ENCODE peak calls at places on chromosomes 13 and 19, in ten cellular contexts. Q is GM12878, O is endothelial cell of umbilical vein, Y is WTC11, X is HCT116, W is A549, P is H1, L is K562, S is SK-N-SH, Z is HepG2. B is an unnamed sample.

GRCh38 chr19:5623397-5624153 is 692 bp downstream of the SAFB start:
- DNase-seq in L (no peak), X (no peak), P (no peak), O (peak), W (no peak), Y (no peak), S (peak), Q (no peak), Z (no peak), B (peak)

GRCh38 chr19:406121-406711 is 2.7 kb downstream of the C2CD4C start:
- DNase-seq in L (no peak), S (no peak), Q (no peak), X (no peak), W (no peak), Y (no peak), Z (no peak), P (no peak), O (no peak), B (no peak)

GRCh38 chr19:31144069-31144468 is 205.2 kb downstream of the TSHZ3 start:
- DNase-seq in X (no peak), Z (no peak), P (no peak), L (no peak), S (no peak), O (no peak), W (no peak), Q (no peak), Y (no peak), B (no peak)

GRCh38 chr13:99464441-99464949 is 36.8 kb upstream of the TM9SF2 start:
- DNase-seq in P (no peak), Z (no peak), S (no peak), W (no peak), O (no peak), Y (no peak), L (no peak), X (no peak), Q (no peak), B (no peak)

GRCh38 chr19:5961969-5962945 is 15.7 kb downstream of the RANBP3 start:
- DNase-seq in Q (no peak), W (no peak), Y (no peak), P (no peak), S (no peak), X (no peak), O (peak), L (no peak), Z (peak), B (peak)

GRCh38 chr19:46515879-46516350 is 20.2 kb upstream of the PNMA8B start:
- DNase-seq in S (peak), O (peak), L (peak), Z (peak), X (no peak), W (peak), Y (no peak), P (no peak), Q (no peak), B (peak)

GRCh38 chr19:7395360-7395781 is 46.6 kb downstream of the ARHGEF18 start:
- DNase-seq in S (peak), W (no peak), P (no peak), Y (no peak), Z (no peak), O (peak), X (no peak), Q (no peak), L (no peak), B (no peak)

GRCh38 chr19:3687774-3688706 is 12.2 kb downstream of the PIP5K1C start:
- DNase-seq in O (no peak), S (no peak), Y (peak), X (no peak), Q (no peak), P (no peak), W (no peak), Z (peak), L (no peak), B (no peak)

GRCh38 chr13:59829690-59830089 is 334.0 kb downstream of the DIAPH3 start:
- DNase-seq in Z (no peak), Y (no peak), W (no peak), X (no peak), L (no peak), Q (no peak), O (no peak), S (no peak), P (no peak), B (no peak)

GRCh38 chr13:27007166-27007565 is 164.4 kb downstream of the USP12 start:
- DNase-seq in O (no peak), Z (no peak), L (no peak), P (no peak), Y (no peak), W (no peak), X (no peak), Q (no peak), S (no peak), B (no peak)

GRCh38 chr19:39971380-39971841 is 446 bp downstream of the PSMC4 start:
- DNase-seq in Z (no peak), W (no peak), P (no peak), S (no peak), X (no peak), L (peak), Q (no peak), Y (peak), O (peak), B (no peak)

GRCh38 chr13:81051873-81052272 is 710.9 kb upstream of the SPRY2 start:
- DNase-seq in Q (no peak), O (peak), Y (no peak), X (no peak), Z (no peak), P (no peak), S (peak), W (no peak), L (no peak), B (no peak)

GRCh38 chr19:10681658-10682057 is 19.6 kb upstream of the QTRT1 start:
- DNase-seq in O (no peak), L (no peak), Y (no peak), Q (no peak), X (no peak), S (no peak), P (no peak), W (no peak), Z (no peak), B (peak)

GRCh38 chr19:50724522-50725217 is 1.5 kb downstream of the CLEC11A start:
- DNase-seq in X (peak), O (peak), Q (peak), L (peak), W (peak), Z (peak), P (peak), S (peak), Y (peak), B (peak)

GRCh38 chr13:34748078-34748477 is 194.0 kb upstream of the NBEA start:
- DNase-seq in Z (no peak), P (no peak), W (no peak), Q (no peak), O (peak), Y (no peak), X (no peak), S (no peak), L (no peak), B (peak)

GRCh38 chr13:86792153-86792651 is 879.0 kb upstream of the SLITRK5 start:
- DNase-seq in X (no peak), P (no peak), Y (peak), L (no peak), Z (no peak), S (peak), W (no peak), O (no peak), Q (no peak), B (no peak)

GRCh38 chr19:56295531-56296455 is 18.8 kb downstream of the ZSCAN5A start:
- DNase-seq in P (no peak), S (no peak), W (no peak), Y (no peak), Q (no peak), Z (no peak), O (no peak), L (no peak), X (no peak), B (no peak)

GRCh38 chr13:30719521-30719914 is 15.8 kb upstream of the ALOX5AP start:
- DNase-seq in P (no peak), L (no peak), Y (no peak), O (no peak), W (no peak), Q (no peak), X (no peak), Z (no peak), S (no peak), B (no peak)

GRCh38 chr13:39269004-39269403 is 230.7 kb downstream of the NHLRC3 start:
- DNase-seq in Q (no peak), Y (no peak), L (no peak), P (no peak), O (no peak), S (no peak), W (no peak), X (no peak), Z (no peak), B (no peak)

GRCh38 chr13:73598021-73598712 is 536.0 kb downstream of the KLF12 start:
- DNase-seq in S (no peak), X (no peak), Z (no peak), Y (no peak), W (peak), P (no peak), Q (no peak), L (no peak), O (no peak), B (no peak)

GRCh38 chr19:3975637-3976087 is 4.8 kb upstream of the DAPK3 start:
- DNase-seq in S (no peak), Z (no peak), W (no peak), X (no peak), Y (no peak), Q (no peak), O (no peak), P (no peak), L (no peak), B (peak)

GRCh38 chr19:31118292-31118925 is 230.8 kb downstream of the TSHZ3 start:
- DNase-seq in O (no peak), S (no peak), L (no peak), Y (no peak), P (no peak), Q (no peak), X (no peak), W (no peak), Z (no peak), B (no peak)

GRCh38 chr13:98892821-98893220 is 85.0 kb downstream of the DOCK9 start:
- DNase-seq in Z (no peak), Y (no peak), P (no peak), L (no peak), Q (no peak), W (no peak), O (peak), X (no peak), S (no peak), B (peak)

GRCh38 chr13:85383291-85383690 is 415.9 kb downstream of the SLITRK6 start:
- DNase-seq in W (no peak), Y (no peak), O (no peak), Q (no peak), Z (no peak), X (no peak), L (no peak), P (no peak), S (no peak), B (no peak)

GRCh38 chr13:85381082-85381481 is 418.1 kb downstream of the SLITRK6 start:
- DNase-seq in O (no peak), L (no peak), P (no peak), Y (no peak), Q (no peak), S (no peak), X (no peak), Z (no peak), W (no peak), B (no peak)

DNA sequence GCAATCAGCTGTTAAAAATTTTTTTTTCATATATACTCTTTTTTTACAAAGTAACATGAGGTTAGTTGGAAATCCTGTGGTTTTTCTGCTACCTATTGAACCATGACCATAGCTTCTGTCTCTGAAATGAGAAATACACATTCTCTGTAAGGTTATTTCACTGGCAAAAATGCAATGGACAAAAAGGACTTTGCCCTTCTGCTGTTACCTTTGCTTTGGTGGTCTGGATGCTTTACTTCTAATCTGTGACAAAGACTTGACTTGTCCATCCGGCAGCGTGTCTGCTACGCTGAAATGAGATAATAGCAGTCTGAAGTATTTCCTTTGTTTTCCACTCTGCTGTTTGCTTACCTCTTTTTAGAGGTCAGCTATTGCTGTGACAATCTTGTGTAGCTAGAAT is 412.8 kb downstream of the SLITRK6 start:
- DNase-seq in Y (no peak), O (no peak), Q (no peak), X (no peak), L (no peak), Z (peak), P (no peak), W (peak), S (peak), B (no peak)
- TF ChIP-seq MAX in Y (no peak), O (no peak), Q (no peak), X (no peak), L (no peak), Z (no peak), P (no peak), W (no peak), S (no peak), B (no peak)

GRCh38 chr19:16524991-16525734 is 17.1 kb downstream of the CHERP start:
- DNase-seq in Y (no peak), L (no peak), O (no peak), P (no peak), X (no peak), S (no peak), W (no peak), Z (no peak), Q (no peak), B (no peak)

GRCh38 chr19:16520986-16521624 is 21.1 kb downstream of the CHERP start:
- DNase-seq in P (no peak), Z (no peak), Y (no peak), Q (no peak), S (peak), X (no peak), W (no peak), O (no peak), L (no peak), B (no peak)

GRCh38 chr19:16520074-16520973 is 21.9 kb downstream of the CHERP start:
- DNase-seq in W (no peak), Z (no peak), Q (no peak), S (no peak), X (no peak), O (no peak), Y (no peak), L (no peak), P (no peak), B (no peak)

GRCh38 chr19:16521715-16522289 is 20.4 kb downstream of the CHERP start:
- DNase-seq in P (no peak), Y (no peak), W (no peak), S (no peak), X (no peak), Q (no peak), L (no peak), Z (no peak), O (no peak), B (no peak)

GRCh38 chr19:16522559-16523377 is 19.5 kb downstream of the CHERP start:
- DNase-seq in S (no peak), Q (no peak), P (no peak), Y (no peak), Z (no peak), O (no peak), W (no peak), X (no peak), L (no peak), B (no peak)
- TF ChIP-seq MAX in S (no peak), Q (no peak), P (no peak), Y (no peak), Z (no peak), O (no peak), W (no peak), X (no peak), L (no peak), B (no peak)

GRCh38 chr19:42634409-42635232 is 39.9 kb upstream of the CEACAM8 start:
- DNase-seq in Z (peak), W (peak), L (peak), X (peak), O (peak), Q (no peak), Y (peak), P (no peak), S (peak), B (peak)
- TF ChIP-seq MAX in Z (no peak), W (no peak), L (no peak), X (no peak), O (no peak), Q (no peak), Y (no peak), P (no peak), S (no peak), B (no peak)

GRCh38 chr19:13652810-13653590 is 111.3 kb upstream of the MRI1 start:
- DNase-seq in W (no peak), Z (no peak), X (no peak), Q (no peak), L (no peak), Y (no peak), P (no peak), S (no peak), O (no peak), B (peak)
- TF ChIP-seq MAX in W (no peak), Z (no peak), X (no peak), Q (no peak), L (no peak), Y (no peak), P (peak), S (no peak), O (no peak), B (no peak)